ENCODE peak calls at places on chromosomes 6 and 20, in five cellular contexts. E is psoas muscle, F is endothelial cell of umbilical vein, J is AG04450, H is GM23248. G is an unnamed sample.
A peak's percentile ranks its signal among the peaks of the same experiment; 100 is the strongest.

GRCh38 chr6:63526931-63527330 is 45.3 kb upstream of the LOC128125822 start:
- DNase-seq in H (no peak), J (no peak), F (no peak), E (no peak), G (no peak)

GRCh38 chr20:45959126-45959525 is 12.9 kb downstream of the ZNF335 start:
- DNase-seq in E (peak; percentile 42), H (no peak), F (no peak), J (no peak), G (no peak)

GRCh38 chr6:100276311-100277057 is 188.2 kb downstream of the SIM1 start:
- DNase-seq in H (no peak), E (no peak), J (no peak), F (peak; percentile 34), G (no peak)

GRCh38 chr20:6731951-6732580 is 35.4 kb upstream of the BMP2 start:
- DNase-seq in J (no peak), E (peak; percentile 84), H (no peak), F (no peak), G (peak; percentile 3)

GRCh38 chr20:7770046-7770445 is 170.2 kb downstream of the HAO1 start:
- DNase-seq in F (peak; percentile 12), E (no peak), J (no peak), H (no peak), G (no peak)

GRCh38 chr6:55678330-55679224 is 99.6 kb upstream of the HMGCLL1 start:
- DNase-seq in F (no peak), H (no peak), J (no peak), E (no peak), G (no peak)

GRCh38 chr20:8132632-8133587 is 844 bp downstream of the PLCB1 start:
- DNase-seq in F (peak; percentile 41), H (peak; percentile 64), J (no peak), E (peak; percentile 80), G (no peak)

GRCh38 chr20:41137412-41138216 is at the start of gene PLCG1:
- DNase-seq in H (peak; percentile 87), J (no peak), E (peak; percentile 89), F (peak; percentile 83), G (peak; percentile 70)

GRCh38 chr6:29696147-29697129 is 15.5 kb upstream of the ZFP57 start:
- DNase-seq in J (no peak), E (no peak), F (no peak), H (peak; percentile 44), G (peak; percentile 2)

GRCh38 chr6:137717074-137718073 is 149.7 kb upstream of the TNFAIP3 start:
- DNase-seq in E (no peak), J (no peak), H (no peak), F (no peak), G (no peak)

GRCh38 chr6:33313105-33313708 is 671 bp downstream of the TAPBP start:
- DNase-seq in J (no peak), F (peak; percentile 49), H (peak; percentile 80), E (peak; percentile 65), G (no peak)

GRCh38 chr6:148617522-148617921 is 129.3 kb upstream of the UST start:
- DNase-seq in H (peak; percentile 41), J (peak; percentile 6), F (no peak), E (no peak), G (no peak)

GRCh38 chr6:5303711-5304110 is 42.4 kb downstream of the FARS2 start:
- DNase-seq in H (no peak), F (no peak), E (no peak), J (no peak), G (no peak)

GRCh38 chr6:153312633-153313032 is 181.6 kb upstream of the RGS17 start:
- DNase-seq in E (no peak), H (peak; percentile 37), J (no peak), F (peak; percentile 55), G (peak; percentile 16)

GRCh38 chr20:25389858-25390537 is 637 bp downstream of the ABHD12 start:
- DNase-seq in E (peak; percentile 64), H (peak; percentile 58), F (peak; percentile 34), J (no peak), G (peak; percentile 52)

GRCh38 chr20:55153321-55153720 is 677.9 kb downstream of the DOK5 start:
- DNase-seq in H (no peak), E (no peak), J (no peak), F (no peak), G (no peak)

GRCh38 chr6:30743099-30744053 is 889 bp upstream of the FLOT1 start:
- DNase-seq in E (no peak), H (peak; percentile 58), F (peak; percentile 36), J (no peak), G (no peak)

GRCh38 chr6:84411060-84411629 is 183.7 kb upstream of the CEP162 start:
- DNase-seq in F (no peak), J (no peak), E (no peak), H (peak; percentile 94), G (no peak)

GRCh38 chr20:25032065-25032477 is 25.9 kb downstream of the ACSS1 start:
- DNase-seq in H (no peak), E (no peak), F (no peak), J (no peak), G (peak; percentile 48)

GRCh38 chr6:55918639-55919038 is 43.2 kb upstream of the BMP5 start:
- DNase-seq in H (peak; percentile 82), E (no peak), F (no peak), J (no peak), G (no peak)

GRCh38 chr6:158489441-158489840 is 70.5 kb upstream of the TMEM181 start:
- DNase-seq in H (no peak), J (no peak), E (no peak), F (no peak), G (no peak)

GRCh38 chr6:158492881-158493280 is 67.0 kb upstream of the TMEM181 start:
- DNase-seq in F (no peak), E (no peak), H (no peak), J (no peak), G (no peak)

GRCh38 chr6:158485411-158485810 is 74.5 kb upstream of the TMEM181 start:
- DNase-seq in H (peak; percentile 10), F (no peak), J (no peak), E (no peak), G (no peak)

GRCh38 chr6:158487495-158487894 is 72.4 kb upstream of the TMEM181 start:
- DNase-seq in F (no peak), E (no peak), J (no peak), H (peak; percentile 68), G (peak; percentile 21)

GRCh38 chr6:158488065-158488464 is 71.8 kb upstream of the TMEM181 start:
- DNase-seq in J (peak; percentile 88), H (peak; percentile 98), F (peak; percentile 71), E (no peak), G (no peak)
- H3K27ac ChIP-seq in J (peak overlapping the region; percentile 84), H (peak overlapping the region; percentile 70), F (peak overlapping the region; percentile 47), E (no peak overlapping the region), G (peak overlapping the region; percentile 53)

GRCh38 chr20:34042286-34042685 is 48.6 kb downstream of the RALY start:
- DNase-seq in F (no peak), E (no peak), J (no peak), H (no peak), G (no peak)

GRCh38 chr20:34040300-34041015 is 46.7 kb downstream of the RALY start:
- DNase-seq in J (no peak), H (no peak), F (no peak), E (peak; percentile 73), G (no peak)

GRCh38 chr20:34045930-34046329 is 52.2 kb downstream of the RALY start:
- DNase-seq in F (no peak), E (no peak), H (no peak), J (no peak), G (no peak)

GRCh38 chr20:34045294-34045693 is 51.6 kb downstream of the RALY start:
- DNase-seq in E (peak; percentile 60), J (no peak), H (peak; percentile 33), F (peak; percentile 17), G (no peak)

DNA sequence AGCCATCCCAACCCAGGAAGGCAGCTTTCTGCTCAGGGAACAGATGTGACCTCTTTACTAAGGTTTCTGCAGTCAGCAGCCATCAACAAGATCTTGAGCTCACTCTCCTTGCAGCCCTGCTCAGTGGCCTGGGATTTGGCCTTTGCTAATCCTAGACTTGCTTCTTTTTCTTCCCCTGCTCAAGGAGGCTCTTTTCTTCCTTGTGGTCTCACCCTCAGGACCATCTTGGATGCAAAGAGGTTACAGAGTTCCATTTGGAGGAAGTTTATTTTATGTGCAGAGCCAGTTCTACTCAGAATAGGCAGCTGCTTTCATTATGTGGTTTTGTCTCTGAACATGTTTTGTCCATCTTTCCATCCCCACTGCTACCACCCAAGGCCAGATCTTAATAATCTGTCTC is 49.3 kb downstream of the RALY start:
- DNase-seq in F (no peak), H (no peak), E (no peak), J (no peak), G (no peak)
- H3K27ac ChIP-seq in F (no peak overlapping the region), H (no peak overlapping the region), E (peak overlapping the region; percentile 86), J (peak overlapping the region; percentile 11), G (no peak overlapping the region)

GRCh38 chr6:166361080-166361429 is 18.7 kb upstream of the SFT2D1 start:
- DNase-seq in H (no peak), J (no peak), E (peak; percentile 79), F (no peak), G (no peak)

GRCh38 chr6:166366921-166367320 is 15.8 kb downstream of the MPC1 start:
- DNase-seq in H (no peak), F (no peak), J (no peak), E (no peak), G (no peak)

GRCh38 chr6:166364480-166364879 is 18.3 kb downstream of the MPC1 start:
- DNase-seq in J (no peak), E (no peak), F (no peak), H (no peak), G (no peak)

GRCh38 chr6:166365806-166366205 is 16.9 kb downstream of the MPC1 start:
- DNase-seq in H (peak; percentile 16), E (no peak), J (no peak), F (no peak), G (no peak)

GRCh38 chr6:166365221-166365620 is 17.5 kb downstream of the MPC1 start:
- DNase-seq in F (peak; percentile 85), E (no peak), J (no peak), H (peak; percentile 81), G (no peak)
- H3K27ac ChIP-seq in F (peak overlapping the region; percentile 27), E (peak overlapping the region; percentile 79), J (no peak overlapping the region), H (peak overlapping the region; percentile 31), G (peak overlapping the region; percentile 82)

DNA sequence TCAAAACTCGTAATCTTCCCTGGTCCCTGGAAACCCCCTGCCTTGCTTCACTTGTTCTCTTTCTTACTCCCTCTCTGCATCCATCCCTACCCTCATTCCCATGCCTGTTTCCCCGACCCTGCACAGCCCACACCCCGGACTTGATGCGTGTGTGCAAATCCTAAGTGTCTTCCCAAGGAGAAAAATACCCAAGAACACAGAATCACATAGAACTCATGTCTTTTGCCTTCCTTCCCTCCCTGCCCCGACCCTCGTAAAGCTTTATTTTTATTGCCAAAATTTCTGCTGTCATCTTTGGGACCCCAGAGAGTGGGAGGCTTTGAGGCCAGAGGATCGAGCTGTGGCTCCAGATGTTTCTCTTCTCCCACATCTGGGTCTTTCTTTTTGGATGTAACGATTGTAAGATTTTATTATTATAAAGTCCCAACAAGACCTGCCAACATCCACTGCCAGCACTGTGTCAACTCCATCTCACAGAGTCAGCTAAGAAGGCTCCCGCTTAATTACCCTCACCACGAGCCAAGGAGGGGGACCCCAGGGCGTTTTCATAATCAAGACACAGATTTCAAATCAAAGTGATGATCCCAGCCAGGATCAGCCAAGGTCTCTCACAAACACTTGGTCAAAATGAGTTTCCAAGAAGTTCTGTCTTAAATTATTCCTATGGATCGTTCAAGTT is 169.8 kb upstream of the PMEPA1 start:
- DNase-seq in J (no peak), H (no peak), E (no peak), F (no peak), G (no peak)
- H3K27ac ChIP-seq in J (no peak overlapping the region), H (no peak overlapping the region), E (no peak overlapping the region), F (no peak overlapping the region), G (no peak overlapping the region)

G was measured in caudate nucleus.